ENCODE peak calls at places on chromosome 15, in four cellular contexts. T, J, L and M are unnamed samples.

GRCh38 chr15:68820589-68821189 is at the start of gene ANP32A:
- DNase-seq in T (peak), J (peak), L (peak), M (peak)

GRCh38 chr15:29364429-29365078 is 94.9 kb upstream of the NSMCE3 start:
- DNase-seq in T (no peak), J (peak), L (no peak), M (no peak)

GRCh38 chr15:31197497-31198414 is 96.2 kb upstream of the TRPM1 start:
- DNase-seq in T (peak), J (no peak), L (peak), M (no peak)

GRCh38 chr15:65828566-65828965 is 36.5 kb upstream of the DENND4A start:
- DNase-seq in T (no peak), J (no peak), L (no peak), M (no peak)

GRCh38 chr15:75661041-75661778 is 13.5 kb downstream of the SNX33 start:
- DNase-seq in T (no peak), J (peak), L (peak), M (no peak)

GRCh38 chr15:87201986-87202385 is 1054.6 kb downstream of the NTRK3 start:
- DNase-seq in T (no peak), J (no peak), L (no peak), M (no peak)

GRCh38 chr15:79641841-79642240 is 209.7 kb downstream of the MINAR1 start:
- DNase-seq in T (no peak), J (no peak), L (no peak), M (no peak)

GRCh38 chr15:48565560-48566482 is 79.7 kb downstream of the FBN1 start:
- DNase-seq in T (no peak), J (peak), L (peak), M (no peak)

GRCh38 chr15:54812383-54812782 is 384.4 kb downstream of the RSL24D1 start:
- DNase-seq in T (no peak), J (no peak), L (no peak), M (no peak)

GRCh38 chr15:81151389-81151788 is 17.3 kb downstream of the CFAP161 start:
- DNase-seq in T (no peak), J (no peak), L (no peak), M (no peak)

GRCh38 chr15:69958494-69959134 is 139.1 kb downstream of the TLE3 start:
- DNase-seq in T (no peak), J (no peak), L (no peak), M (peak)